ENCODE peak calls at places on chromosomes 13 and 19, in four cellular contexts. G is H1, E is K562, R is GM12878. H is an unnamed sample.

GRCh38 chr13:37068962-37069361 is 9.5 kb upstream of the SUPT20H start:
- DNase-seq in G (no peak), E (peak), R (no peak), H (peak)

GRCh38 chr13:43003010-43003409 is 11.0 kb upstream of the EPSTI1 start:
- DNase-seq in G (no peak), E (no peak), R (no peak), H (peak)

GRCh38 chr19:5554828-5555227 is 12.9 kb downstream of the TINCR start:
- DNase-seq in G (no peak), E (no peak), R (no peak), H (no peak)

GRCh38 chr13:75938811-75939525 is 302.8 kb downstream of the LMO7 start:
- DNase-seq in G (no peak), E (no peak), R (no peak), H (peak)

GRCh38 chr19:52198678-52199077 is 8.8 kb downstream of the PPP2R1A start:
- DNase-seq in G (no peak), E (no peak), R (no peak), H (no peak)

GRCh38 chr13:110676511-110677204 is 29.3 kb downstream of the CARS2 start:
- DNase-seq in G (no peak), E (no peak), R (peak), H (no peak)

GRCh38 chr19:55255618-55256423 is 3.0 kb downstream of the PPP6R1 start:
- DNase-seq in G (no peak), E (peak), R (peak), H (peak)

GRCh38 chr19:46211201-46211881 is 18.2 kb upstream of the IGFL1 start:
- DNase-seq in G (peak), E (no peak), R (no peak), H (no peak)

GRCh38 chr13:36998624-36999041 is 507 bp downstream of the ALG5 start:
- DNase-seq in G (peak), E (peak), R (no peak), H (no peak)

GRCh38 chr19:16382775-16383543 is 58.3 kb downstream of the KLF2 start:
- DNase-seq in G (peak), E (peak), R (no peak), H (peak)

GRCh38 chr19:29586401-29586800 is 19.7 kb upstream of the POP4 start:
- DNase-seq in G (no peak), E (no peak), R (no peak), H (no peak)

GRCh38 chr19:49861127-49861526 is 6.2 kb downstream of the PNKP start:
- DNase-seq in G (peak), E (no peak), R (no peak), H (no peak)

GRCh38 chr13:27783111-27783510 is 9.2 kb upstream of the GSX1 start:
- DNase-seq in G (no peak), E (peak), R (no peak), H (peak)

GRCh38 chr19:38362076-38362945 is 12.1 kb upstream of the PSMD8 start:
- DNase-seq in G (peak), E (peak), R (no peak), H (peak)

GRCh38 chr19:16190736-16191135 is 5.5 kb downstream of the FAM32A start:
- DNase-seq in G (no peak), E (no peak), R (no peak), H (no peak)

GRCh38 chr13:113124211-113125025 is 1.8 kb downstream of the F10 start:
- DNase-seq in G (no peak), E (no peak), R (no peak), H (no peak)

GRCh38 chr19:41352609-41353465 is 885 bp downstream of the TGFB1 start:
- DNase-seq in G (peak), E (peak), R (no peak), H (peak)

GRCh38 chr13:45479661-45480060 is 14.9 kb downstream of the COG3 start:
- DNase-seq in G (no peak), E (no peak), R (no peak), H (no peak)

GRCh38 chr13:111353508-111353907 is 33.1 kb downstream of the TEX29 start:
- DNase-seq in G (no peak), E (no peak), R (no peak), H (no peak)

GRCh38 chr19:48539503-48540096 is 12.4 kb upstream of the SULT2B1 start:
- DNase-seq in G (no peak), E (peak), R (no peak), H (peak)

GRCh38 chr19:30086916-30087315 is 144.9 kb downstream of the URI1 start:
- DNase-seq in G (no peak), E (no peak), R (no peak), H (no peak)

GRCh38 chr13:71685072-71685471 is 181.9 kb downstream of the DACH1 start:
- DNase-seq in G (no peak), E (no peak), R (no peak), H (no peak)

GRCh38 chr13:82636119-82636518 is 1246.2 kb downstream of the SLITRK1 start:
- DNase-seq in G (no peak), E (no peak), R (no peak), H (peak)

GRCh38 chr19:1082165-1082927 is 12.8 kb downstream of the POLR2E start:
- DNase-seq in G (peak), E (peak), R (no peak), H (no peak)

GRCh38 chr19:40403262-40403984 is 9.8 kb downstream of the PRX start:
- DNase-seq in G (peak), E (peak), R (peak), H (peak)

GRCh38 chr13:103388839-103389238 is 322.6 kb upstream of the SLC10A2 start:
- DNase-seq in G (no peak), E (no peak), R (no peak), H (no peak)

GRCh38 chr19:53647792-53648191 is 16.0 kb downstream of the DPRX start:
- DNase-seq in G (no peak), E (no peak), R (no peak), H (no peak)

DNA sequence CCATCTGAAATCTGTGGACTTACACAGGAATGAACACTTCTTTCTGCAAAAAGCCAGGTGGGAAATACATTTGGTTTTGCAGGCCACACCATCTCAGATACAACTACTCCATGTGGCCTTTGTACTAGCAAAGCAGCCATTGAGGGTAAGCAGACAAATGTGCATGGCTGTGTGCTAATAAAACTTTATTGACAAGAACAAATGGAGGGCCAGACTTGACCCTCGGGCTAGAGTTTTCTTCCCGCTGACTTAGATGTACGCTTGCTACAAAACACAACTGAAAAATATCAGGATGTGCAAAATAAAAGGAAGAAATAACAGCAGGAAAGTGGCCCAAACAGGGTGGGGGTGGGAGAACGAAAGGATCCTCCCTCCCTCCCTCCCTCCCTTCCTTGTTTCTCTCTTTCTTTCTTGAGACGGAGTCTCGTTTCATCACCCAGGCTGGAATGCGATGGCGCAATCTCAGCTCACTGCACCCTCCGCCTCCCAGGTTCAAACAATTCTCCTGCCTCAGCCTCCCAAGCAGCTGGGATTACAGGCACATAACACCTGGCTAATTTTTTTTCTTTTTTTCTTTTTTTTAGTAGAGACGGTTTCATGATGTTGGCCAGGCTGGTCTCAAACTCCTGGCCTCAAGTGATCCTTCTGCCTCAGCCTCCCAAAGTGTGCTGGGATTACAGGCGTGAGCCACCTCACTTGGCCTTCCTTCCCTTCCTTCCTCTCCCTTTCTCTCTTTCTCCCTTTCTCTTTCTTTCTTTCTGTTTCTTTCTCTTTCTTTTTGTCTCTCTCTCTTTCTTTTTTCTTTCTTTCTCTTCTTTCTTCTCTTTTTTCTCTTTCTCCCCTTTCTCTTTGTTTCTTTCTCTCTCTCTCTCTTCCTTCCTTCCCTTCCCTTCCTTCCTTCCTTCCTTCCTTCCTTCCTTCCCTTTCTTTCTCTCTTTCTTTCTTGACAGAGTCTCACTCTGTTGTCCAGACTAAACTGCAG is 29.3 kb downstream of the CCL25 start:
- DNase-seq in G (no peak), E (no peak), R (no peak), H (no peak)
- TF ChIP-seq POLR2A in G (no peak), E (no peak), R (no peak), H (no peak)

DNA sequence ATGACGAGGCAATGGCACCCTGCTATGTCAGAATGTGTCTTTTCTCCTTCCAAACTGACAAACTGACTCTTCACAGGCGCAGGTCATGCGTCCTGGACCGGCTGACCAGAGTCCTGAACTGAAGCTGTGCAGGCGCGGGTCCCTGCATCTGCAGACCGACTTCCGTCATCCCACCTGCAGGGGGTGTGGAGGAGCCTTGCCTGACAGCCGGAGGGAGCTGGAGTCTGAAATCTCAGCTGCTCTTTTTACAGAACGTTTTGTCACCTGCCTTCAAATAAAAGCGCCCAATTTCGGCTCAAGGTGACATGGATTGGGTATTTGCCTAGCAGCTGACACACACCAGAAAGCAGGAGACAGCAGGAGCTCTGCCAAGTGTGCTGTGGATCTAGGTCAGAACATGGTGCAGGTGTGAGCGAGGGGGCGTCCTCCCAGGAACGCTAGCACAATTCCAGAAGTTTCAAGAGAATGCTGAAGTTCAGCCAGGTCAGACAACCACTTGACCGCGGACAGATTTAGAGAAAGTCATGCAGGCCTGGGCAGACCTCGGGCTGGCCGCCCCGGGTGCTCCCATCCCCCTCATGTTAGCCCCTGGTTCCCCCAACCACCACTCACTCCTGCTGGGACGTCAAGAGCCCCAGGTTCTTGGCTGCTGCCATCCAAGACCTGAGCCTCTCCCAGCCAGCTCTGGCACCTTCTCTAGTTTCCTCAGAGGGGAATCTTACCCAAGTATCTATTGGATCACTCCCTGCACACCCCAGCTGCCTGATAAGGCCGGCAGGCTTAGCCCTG is 32.8 kb downstream of the ELL start:
- DNase-seq in G (peak), E (peak), R (no peak), H (no peak)
- TF ChIP-seq CHD1 in G (no peak), E (no peak), R (no peak), H (no peak)

GRCh38 chr13:99086869-99087129 is 108.9 kb upstream of the DOCK9 start:
- DNase-seq in G (no peak), E (no peak), R (no peak), H (no peak)

GRCh38 chr13:99085139-99085845 is 107.4 kb upstream of the DOCK9 start:
- DNase-seq in G (peak), E (peak), R (no peak), H (no peak)

GRCh38 chr13:99085846-99086148 is 107.9 kb upstream of the DOCK9 start:
- DNase-seq in G (peak), E (no peak), R (no peak), H (no peak)

GRCh38 chr13:99087130-99087953 is 109.5 kb upstream of the DOCK9 start:
- DNase-seq in G (peak), E (peak), R (peak), H (peak)

DNA sequence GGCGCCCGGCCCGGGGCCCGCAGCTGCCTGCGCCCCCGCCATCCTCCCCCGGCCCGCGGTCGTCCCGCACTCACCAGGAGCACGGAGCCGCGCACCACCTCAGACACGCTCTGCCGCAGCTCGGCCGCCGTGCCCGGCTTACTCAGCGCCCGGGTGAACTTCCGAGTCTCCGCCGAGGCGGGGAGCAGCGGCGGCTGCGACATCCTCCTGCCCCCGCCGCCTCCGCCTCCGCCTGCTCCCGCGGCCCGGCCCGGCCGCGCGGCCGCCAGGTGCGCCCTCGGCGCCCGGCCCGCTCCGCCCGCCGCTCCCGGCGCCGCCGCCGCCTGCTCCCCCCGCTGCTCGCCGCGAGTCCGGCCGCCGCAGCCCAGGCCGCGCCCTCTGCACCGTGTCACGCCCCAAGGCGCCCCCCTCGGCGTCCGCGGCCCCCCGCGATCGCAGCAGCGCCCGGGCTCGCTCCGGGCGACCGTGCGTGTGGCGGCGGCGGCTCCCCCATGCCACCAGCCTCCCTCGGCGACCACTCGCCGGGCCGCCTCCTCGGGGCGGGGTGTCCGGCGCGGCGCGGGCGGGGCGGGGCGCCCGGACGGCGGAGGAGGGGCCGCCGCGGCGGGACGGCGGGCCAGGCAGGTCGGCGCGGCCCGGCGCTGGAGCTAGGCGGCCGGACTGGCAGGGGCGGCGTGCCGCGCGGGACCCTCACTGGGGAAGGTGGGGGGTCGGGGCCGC is 108.4 kb upstream of the DOCK9 start:
- DNase-seq in G (peak), E (peak), R (no peak), H (peak)
- TF ChIP-seq POLR2A in G (no peak), E (no peak), R (peak), H (no peak)

DNA sequence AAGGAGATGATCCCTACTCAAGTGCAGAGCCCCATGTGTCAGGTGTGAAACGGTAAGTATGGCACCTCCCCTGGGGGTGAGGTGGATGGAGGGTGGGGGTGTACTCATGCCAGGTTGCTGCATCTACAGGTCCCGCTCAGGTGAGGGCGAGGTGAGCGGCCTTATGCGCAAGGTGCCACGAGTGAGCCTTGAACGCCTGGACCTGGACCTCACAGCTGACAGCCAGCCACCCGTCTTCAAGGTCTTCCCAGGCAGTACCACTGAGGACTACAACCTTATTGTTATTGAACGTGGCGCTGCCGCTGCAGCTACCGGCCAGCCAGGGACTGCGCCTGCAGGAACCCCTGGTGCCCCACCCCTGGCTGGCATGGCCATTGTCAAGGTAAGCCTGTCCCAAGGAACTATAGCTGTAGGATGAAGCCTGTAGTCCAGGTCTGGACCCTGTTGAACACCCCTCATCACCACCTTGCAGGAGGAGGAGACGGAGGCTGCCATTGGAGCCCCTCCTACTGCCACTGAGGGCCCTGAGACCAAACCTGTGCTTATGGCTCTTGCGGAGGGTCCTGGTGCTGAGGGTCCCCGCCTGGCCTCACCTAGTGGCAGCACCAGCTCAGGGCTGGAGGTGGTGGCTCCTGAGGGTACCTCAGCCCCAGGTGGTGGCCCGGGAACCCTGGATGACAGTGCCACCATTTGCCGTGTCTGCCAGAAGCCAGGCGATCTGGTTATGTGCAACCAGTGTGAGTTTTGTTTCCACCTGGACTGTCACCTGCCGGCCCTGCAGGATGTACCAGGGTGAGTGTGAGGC is 5.2 kb downstream of the TRIM28 start:
- DNase-seq in G (no peak), E (no peak), R (no peak), H (no peak)
- TF ChIP-seq CHD1 in G (no peak), E (no peak), R (no peak), H (no peak)

GRCh38 chr19:42386974-42387707 is 3.0 kb downstream of the CNFN start:
- DNase-seq in G (peak), E (peak), R (no peak), H (peak)
- TF ChIP-seq POLR2A in G (no peak), E (no peak), R (peak), H (no peak)

GRCh38 chr13:50384724-50385123 is 369.5 kb downstream of the KCNRG start:
- DNase-seq in G (no peak), E (no peak), R (no peak), H (no peak)

GRCh38 chr13:50388481-50388880 is 373.2 kb downstream of the KCNRG start:
- DNase-seq in G (no peak), E (no peak), R (no peak), H (no peak)

GRCh38 chr13:50389726-50390125 is 374.5 kb downstream of the KCNRG start:
- DNase-seq in G (no peak), E (no peak), R (no peak), H (no peak)

GRCh38 chr13:50387124-50387581 is 371.9 kb downstream of the KCNRG start:
- DNase-seq in G (peak), E (peak), R (no peak), H (peak)

DNA sequence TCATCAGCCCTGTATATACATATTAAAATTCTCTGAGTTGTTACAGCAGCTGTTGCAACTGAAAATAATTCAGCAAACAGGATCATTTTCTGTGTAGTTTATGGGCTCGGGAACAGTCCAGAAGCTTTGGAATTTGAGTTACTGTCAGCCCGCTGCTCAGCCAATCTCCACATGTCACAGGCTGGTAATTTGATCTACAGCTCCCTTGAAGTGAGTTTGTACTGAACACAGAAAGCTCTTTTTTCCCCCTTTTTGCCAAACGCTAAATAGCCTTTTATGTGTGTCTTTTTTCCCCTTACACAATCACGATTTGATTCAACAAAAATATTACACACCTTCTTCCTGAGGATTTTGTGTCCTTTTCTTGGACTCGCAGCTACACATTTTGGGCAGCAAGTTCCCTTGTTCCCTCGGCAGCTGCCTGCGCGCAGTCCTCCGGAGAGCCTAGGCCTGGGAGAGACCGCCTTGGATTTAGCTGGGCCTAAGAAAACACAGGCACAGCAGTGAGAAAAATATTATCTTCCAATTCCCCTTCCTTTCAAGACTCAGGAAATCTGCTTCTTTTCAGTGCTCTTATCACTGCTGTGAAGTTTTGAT is 371.4 kb downstream of the KCNRG start:
- DNase-seq in G (no peak), E (no peak), R (no peak), H (peak)
- TF ChIP-seq CHD1 in G (no peak), E (no peak), R (no peak), H (no peak)

H was measured in IMR-90.